ENCODE peak calls at places on chromosomes 2 and 18, in ten cellular contexts. One of them, this sample, is unnamed.

GRCh38 chr2:177753682-177754475 is 318.7 kb downstream of the PDE11A start:
- DNase-seq in stimulated activated CD8-positive, alpha-beta memory T cell treated with anti-CD3 and anti-CD28 coated beads, Interleukin-4, amount 100 ng/mL, for 48 hours: no peak
- DNase-seq in GM12892: no peak
- DNase-seq in keratinocyte: peak; percentile 21
- DNase-seq in ACHN: peak; percentile 21
- DNase-seq in head of caudate nucleus: peak; percentile 35
- DNase-seq in T-helper 17 cell: no peak
- DNase-seq in stimulated activated CD4-positive, alpha-beta T cell treated with anti-CD3 and anti-CD28 coated beads, Interleukin-4, amount 100 ng/mL, for 48 hours: no peak
- DNase-seq in mesenchymal stem cell: peak; percentile 99
- DNase-seq in SK-MEL-5: peak; percentile 91
- DNase-seq in this sample: peak; percentile 20

GRCh38 chr18:80096032-80096565 is 13.0 kb upstream of the ADNP2 start:
- DNase-seq in SK-MEL-5: no peak
- DNase-seq in stimulated activated CD4-positive, alpha-beta T cell treated with anti-CD3 and anti-CD28 coated beads, Interleukin-4, amount 100 ng/mL, for 48 hours: no peak
- DNase-seq in keratinocyte: no peak
- DNase-seq in GM12892: no peak
- DNase-seq in T-helper 17 cell: no peak
- DNase-seq in ACHN: no peak
- DNase-seq in mesenchymal stem cell: no peak
- DNase-seq in stimulated activated CD8-positive, alpha-beta memory T cell treated with anti-CD3 and anti-CD28 coated beads, Interleukin-4, amount 100 ng/mL, for 48 hours: no peak
- DNase-seq in head of caudate nucleus: no peak
- DNase-seq in this sample: no peak

GRCh38 chr2:31812051-31812798 is 198.6 kb downstream of the MEMO1 start:
- DNase-seq in stimulated activated CD4-positive, alpha-beta T cell treated with anti-CD3 and anti-CD28 coated beads, Interleukin-4, amount 100 ng/mL, for 48 hours: no peak
- DNase-seq in head of caudate nucleus: no peak
- DNase-seq in ACHN: no peak
- DNase-seq in mesenchymal stem cell: peak; percentile 44
- DNase-seq in GM12892: peak; percentile 29
- DNase-seq in SK-MEL-5: no peak
- DNase-seq in T-helper 17 cell: no peak
- DNase-seq in keratinocyte: no peak
- DNase-seq in stimulated activated CD8-positive, alpha-beta memory T cell treated with anti-CD3 and anti-CD28 coated beads, Interleukin-4, amount 100 ng/mL, for 48 hours: no peak
- DNase-seq in this sample: no peak

GRCh38 chr2:238777369-238778067 is 70.4 kb upstream of the TWIST2 start:
- DNase-seq in keratinocyte: no peak
- DNase-seq in stimulated activated CD8-positive, alpha-beta memory T cell treated with anti-CD3 and anti-CD28 coated beads, Interleukin-4, amount 100 ng/mL, for 48 hours: no peak
- DNase-seq in stimulated activated CD4-positive, alpha-beta T cell treated with anti-CD3 and anti-CD28 coated beads, Interleukin-4, amount 100 ng/mL, for 48 hours: no peak
- DNase-seq in head of caudate nucleus: no peak
- DNase-seq in GM12892: no peak
- DNase-seq in mesenchymal stem cell: no peak
- DNase-seq in ACHN: no peak
- DNase-seq in SK-MEL-5: no peak
- DNase-seq in T-helper 17 cell: no peak
- DNase-seq in this sample: no peak

GRCh38 chr2:71612581-71613520 is 159.5 kb downstream of the DYSF start:
- DNase-seq in stimulated activated CD8-positive, alpha-beta memory T cell treated with anti-CD3 and anti-CD28 coated beads, Interleukin-4, amount 100 ng/mL, for 48 hours: no peak
- DNase-seq in GM12892: no peak
- DNase-seq in keratinocyte: no peak
- DNase-seq in SK-MEL-5: no peak
- DNase-seq in T-helper 17 cell: peak; percentile 3
- DNase-seq in mesenchymal stem cell: no peak
- DNase-seq in stimulated activated CD4-positive, alpha-beta T cell treated with anti-CD3 and anti-CD28 coated beads, Interleukin-4, amount 100 ng/mL, for 48 hours: no peak
- DNase-seq in ACHN: no peak
- DNase-seq in head of caudate nucleus: no peak
- DNase-seq in this sample: no peak

GRCh38 chr2:9364791-9365497 is 58.4 kb downstream of the ITGB1BP1 start:
- DNase-seq in ACHN: no peak
- DNase-seq in head of caudate nucleus: no peak
- DNase-seq in T-helper 17 cell: no peak
- DNase-seq in keratinocyte: no peak
- DNase-seq in SK-MEL-5: no peak
- DNase-seq in GM12892: no peak
- DNase-seq in mesenchymal stem cell: peak; percentile 84
- DNase-seq in stimulated activated CD8-positive, alpha-beta memory T cell treated with anti-CD3 and anti-CD28 coated beads, Interleukin-4, amount 100 ng/mL, for 48 hours: no peak
- DNase-seq in stimulated activated CD4-positive, alpha-beta T cell treated with anti-CD3 and anti-CD28 coated beads, Interleukin-4, amount 100 ng/mL, for 48 hours: no peak
- DNase-seq in this sample: no peak

GRCh38 chr2:67255933-67256615 is 141.1 kb upstream of the ETAA1 start:
- DNase-seq in stimulated activated CD8-positive, alpha-beta memory T cell treated with anti-CD3 and anti-CD28 coated beads, Interleukin-4, amount 100 ng/mL, for 48 hours: no peak
- DNase-seq in T-helper 17 cell: no peak
- DNase-seq in ACHN: no peak
- DNase-seq in mesenchymal stem cell: peak; percentile 89
- DNase-seq in GM12892: no peak
- DNase-seq in stimulated activated CD4-positive, alpha-beta T cell treated with anti-CD3 and anti-CD28 coated beads, Interleukin-4, amount 100 ng/mL, for 48 hours: no peak
- DNase-seq in SK-MEL-5: no peak
- DNase-seq in head of caudate nucleus: no peak
- DNase-seq in keratinocyte: no peak
- DNase-seq in this sample: peak; percentile 76

GRCh38 chr2:68809324-68810240 is 61.6 kb downstream of the BMP10 start:
- DNase-seq in mesenchymal stem cell: no peak
- DNase-seq in GM12892: no peak
- DNase-seq in T-helper 17 cell: no peak
- DNase-seq in SK-MEL-5: no peak
- DNase-seq in keratinocyte: peak; percentile 81
- DNase-seq in ACHN: no peak
- DNase-seq in stimulated activated CD4-positive, alpha-beta T cell treated with anti-CD3 and anti-CD28 coated beads, Interleukin-4, amount 100 ng/mL, for 48 hours: no peak
- DNase-seq in stimulated activated CD8-positive, alpha-beta memory T cell treated with anti-CD3 and anti-CD28 coated beads, Interleukin-4, amount 100 ng/mL, for 48 hours: no peak
- DNase-seq in head of caudate nucleus: no peak
- DNase-seq in this sample: peak; percentile 62

GRCh38 chr2:180716186-180717180 is 263.9 kb upstream of the UBE2E3 start:
- DNase-seq in SK-MEL-5: no peak
- DNase-seq in stimulated activated CD4-positive, alpha-beta T cell treated with anti-CD3 and anti-CD28 coated beads, Interleukin-4, amount 100 ng/mL, for 48 hours: no peak
- DNase-seq in stimulated activated CD8-positive, alpha-beta memory T cell treated with anti-CD3 and anti-CD28 coated beads, Interleukin-4, amount 100 ng/mL, for 48 hours: no peak
- DNase-seq in T-helper 17 cell: no peak
- DNase-seq in GM12892: no peak
- DNase-seq in mesenchymal stem cell: no peak
- DNase-seq in head of caudate nucleus: no peak
- DNase-seq in ACHN: no peak
- DNase-seq in keratinocyte: no peak
- DNase-seq in this sample: no peak

GRCh38 chr2:85723707-85724360 is 29.7 kb downstream of the GNLY start:
- DNase-seq in mesenchymal stem cell: no peak
- DNase-seq in T-helper 17 cell: no peak
- DNase-seq in ACHN: no peak
- DNase-seq in stimulated activated CD4-positive, alpha-beta T cell treated with anti-CD3 and anti-CD28 coated beads, Interleukin-4, amount 100 ng/mL, for 48 hours: no peak
- DNase-seq in head of caudate nucleus: no peak
- DNase-seq in stimulated activated CD8-positive, alpha-beta memory T cell treated with anti-CD3 and anti-CD28 coated beads, Interleukin-4, amount 100 ng/mL, for 48 hours: no peak
- DNase-seq in keratinocyte: no peak
- DNase-seq in SK-MEL-5: no peak
- DNase-seq in GM12892: no peak
- DNase-seq in this sample: no peak

GRCh38 chr2:74146929-74147728 is 583 bp downstream of the BOLA3 start:
- DNase-seq in T-helper 17 cell: no peak
- DNase-seq in stimulated activated CD8-positive, alpha-beta memory T cell treated with anti-CD3 and anti-CD28 coated beads, Interleukin-4, amount 100 ng/mL, for 48 hours: peak; percentile 67
- DNase-seq in GM12892: peak; percentile 45
- DNase-seq in stimulated activated CD4-positive, alpha-beta T cell treated with anti-CD3 and anti-CD28 coated beads, Interleukin-4, amount 100 ng/mL, for 48 hours: peak; percentile 40
- DNase-seq in head of caudate nucleus: no peak
- DNase-seq in ACHN: peak; percentile 52
- DNase-seq in keratinocyte: no peak
- DNase-seq in SK-MEL-5: peak; percentile 40
- DNase-seq in mesenchymal stem cell: peak; percentile 49
- DNase-seq in this sample: no peak

GRCh38 chr18:44341759-44342158 is 338.9 kb upstream of the SETBP1 start:
- DNase-seq in head of caudate nucleus: no peak
- DNase-seq in stimulated activated CD4-positive, alpha-beta T cell treated with anti-CD3 and anti-CD28 coated beads, Interleukin-4, amount 100 ng/mL, for 48 hours: no peak
- DNase-seq in keratinocyte: peak; percentile 90
- DNase-seq in stimulated activated CD8-positive, alpha-beta memory T cell treated with anti-CD3 and anti-CD28 coated beads, Interleukin-4, amount 100 ng/mL, for 48 hours: no peak
- DNase-seq in mesenchymal stem cell: no peak
- DNase-seq in GM12892: no peak
- DNase-seq in ACHN: no peak
- DNase-seq in T-helper 17 cell: no peak
- DNase-seq in SK-MEL-5: no peak
- DNase-seq in this sample: peak; percentile 84

GRCh38 chr18:12837747-12838146 is 46.3 kb downstream of the PTPN2 start:
- DNase-seq in mesenchymal stem cell: peak; percentile 56
- DNase-seq in head of caudate nucleus: no peak
- DNase-seq in ACHN: peak; percentile 14
- DNase-seq in stimulated activated CD4-positive, alpha-beta T cell treated with anti-CD3 and anti-CD28 coated beads, Interleukin-4, amount 100 ng/mL, for 48 hours: no peak
- DNase-seq in stimulated activated CD8-positive, alpha-beta memory T cell treated with anti-CD3 and anti-CD28 coated beads, Interleukin-4, amount 100 ng/mL, for 48 hours: no peak
- DNase-seq in SK-MEL-5: no peak
- DNase-seq in GM12892: no peak
- DNase-seq in keratinocyte: no peak
- DNase-seq in T-helper 17 cell: no peak
- DNase-seq in this sample: no peak

GRCh38 chr18:54223568-54224241 is 764 bp downstream of the MBD2 start:
- DNase-seq in ACHN: peak; percentile 84
- DNase-seq in T-helper 17 cell: peak; percentile 24
- DNase-seq in SK-MEL-5: peak; percentile 52
- DNase-seq in keratinocyte: peak; percentile 53
- DNase-seq in stimulated activated CD4-positive, alpha-beta T cell treated with anti-CD3 and anti-CD28 coated beads, Interleukin-4, amount 100 ng/mL, for 48 hours: peak; percentile 55
- DNase-seq in stimulated activated CD8-positive, alpha-beta memory T cell treated with anti-CD3 and anti-CD28 coated beads, Interleukin-4, amount 100 ng/mL, for 48 hours: peak; percentile 63
- DNase-seq in head of caudate nucleus: peak; percentile 28
- DNase-seq in mesenchymal stem cell: peak; percentile 85
- DNase-seq in GM12892: peak; percentile 25
- DNase-seq in this sample: peak; percentile 92

GRCh38 chr2:3268705-3269029 is 109.0 kb downstream of the EIPR1 start:
- DNase-seq in stimulated activated CD4-positive, alpha-beta T cell treated with anti-CD3 and anti-CD28 coated beads, Interleukin-4, amount 100 ng/mL, for 48 hours: no peak
- DNase-seq in mesenchymal stem cell: no peak
- DNase-seq in T-helper 17 cell: no peak
- DNase-seq in GM12892: no peak
- DNase-seq in SK-MEL-5: no peak
- DNase-seq in ACHN: no peak
- DNase-seq in keratinocyte: no peak
- DNase-seq in head of caudate nucleus: no peak
- DNase-seq in stimulated activated CD8-positive, alpha-beta memory T cell treated with anti-CD3 and anti-CD28 coated beads, Interleukin-4, amount 100 ng/mL, for 48 hours: no peak
- DNase-seq in this sample: no peak

GRCh38 chr2:224058048-224058775 is 19.1 kb upstream of the SERPINE2 start:
- DNase-seq in T-helper 17 cell: no peak
- DNase-seq in stimulated activated CD8-positive, alpha-beta memory T cell treated with anti-CD3 and anti-CD28 coated beads, Interleukin-4, amount 100 ng/mL, for 48 hours: no peak
- DNase-seq in keratinocyte: no peak
- DNase-seq in ACHN: no peak
- DNase-seq in mesenchymal stem cell: no peak
- DNase-seq in head of caudate nucleus: peak; percentile 29
- DNase-seq in stimulated activated CD4-positive, alpha-beta T cell treated with anti-CD3 and anti-CD28 coated beads, Interleukin-4, amount 100 ng/mL, for 48 hours: no peak
- DNase-seq in GM12892: no peak
- DNase-seq in SK-MEL-5: peak; percentile 14
- DNase-seq in this sample: no peak

GRCh38 chr2:83370419-83370762 is 1088.7 kb downstream of the SUCLG1 start:
- DNase-seq in mesenchymal stem cell: no peak
- DNase-seq in SK-MEL-5: no peak
- DNase-seq in GM12892: no peak
- DNase-seq in keratinocyte: no peak
- DNase-seq in ACHN: no peak
- DNase-seq in T-helper 17 cell: no peak
- DNase-seq in stimulated activated CD8-positive, alpha-beta memory T cell treated with anti-CD3 and anti-CD28 coated beads, Interleukin-4, amount 100 ng/mL, for 48 hours: no peak
- DNase-seq in stimulated activated CD4-positive, alpha-beta T cell treated with anti-CD3 and anti-CD28 coated beads, Interleukin-4, amount 100 ng/mL, for 48 hours: no peak
- DNase-seq in head of caudate nucleus: no peak
- DNase-seq in this sample: no peak

GRCh38 chr2:237874585-237875161 is 15.2 kb downstream of the RAMP1 start:
- DNase-seq in GM12892: no peak
- DNase-seq in mesenchymal stem cell: peak; percentile 69
- DNase-seq in SK-MEL-5: no peak
- DNase-seq in stimulated activated CD4-positive, alpha-beta T cell treated with anti-CD3 and anti-CD28 coated beads, Interleukin-4, amount 100 ng/mL, for 48 hours: no peak
- DNase-seq in keratinocyte: no peak
- DNase-seq in ACHN: peak; percentile 67
- DNase-seq in T-helper 17 cell: no peak
- DNase-seq in stimulated activated CD8-positive, alpha-beta memory T cell treated with anti-CD3 and anti-CD28 coated beads, Interleukin-4, amount 100 ng/mL, for 48 hours: no peak
- DNase-seq in head of caudate nucleus: no peak
- DNase-seq in this sample: peak; percentile 55

GRCh38 chr2:217742837-217743236 is 260.0 kb downstream of the TNS1 start:
- DNase-seq in T-helper 17 cell: no peak
- DNase-seq in keratinocyte: no peak
- DNase-seq in SK-MEL-5: no peak
- DNase-seq in GM12892: no peak
- DNase-seq in stimulated activated CD8-positive, alpha-beta memory T cell treated with anti-CD3 and anti-CD28 coated beads, Interleukin-4, amount 100 ng/mL, for 48 hours: no peak
- DNase-seq in head of caudate nucleus: no peak
- DNase-seq in mesenchymal stem cell: no peak
- DNase-seq in stimulated activated CD4-positive, alpha-beta T cell treated with anti-CD3 and anti-CD28 coated beads, Interleukin-4, amount 100 ng/mL, for 48 hours: no peak
- DNase-seq in ACHN: no peak
- DNase-seq in this sample: no peak

GRCh38 chr18:68436485-68436884 is 278.4 kb downstream of the TMX3 start:
- DNase-seq in GM12892: no peak
- DNase-seq in T-helper 17 cell: no peak
- DNase-seq in stimulated activated CD8-positive, alpha-beta memory T cell treated with anti-CD3 and anti-CD28 coated beads, Interleukin-4, amount 100 ng/mL, for 48 hours: no peak
- DNase-seq in SK-MEL-5: no peak
- DNase-seq in ACHN: no peak
- DNase-seq in mesenchymal stem cell: peak; percentile 70
- DNase-seq in stimulated activated CD4-positive, alpha-beta T cell treated with anti-CD3 and anti-CD28 coated beads, Interleukin-4, amount 100 ng/mL, for 48 hours: no peak
- DNase-seq in head of caudate nucleus: no peak
- DNase-seq in keratinocyte: no peak
- DNase-seq in this sample: no peak

GRCh38 chr2:76688732-76689131 is 833.4 kb downstream of the LRRTM4 start:
- DNase-seq in head of caudate nucleus: no peak
- DNase-seq in GM12892: no peak
- DNase-seq in keratinocyte: no peak
- DNase-seq in T-helper 17 cell: no peak
- DNase-seq in SK-MEL-5: no peak
- DNase-seq in mesenchymal stem cell: no peak
- DNase-seq in ACHN: no peak
- DNase-seq in stimulated activated CD8-positive, alpha-beta memory T cell treated with anti-CD3 and anti-CD28 coated beads, Interleukin-4, amount 100 ng/mL, for 48 hours: no peak
- DNase-seq in stimulated activated CD4-positive, alpha-beta T cell treated with anti-CD3 and anti-CD28 coated beads, Interleukin-4, amount 100 ng/mL, for 48 hours: no peak
- DNase-seq in this sample: no peak

GRCh38 chr18:61333271-61333745 is at the start of gene CDH20:
- DNase-seq in GM12892: no peak
- DNase-seq in stimulated activated CD8-positive, alpha-beta memory T cell treated with anti-CD3 and anti-CD28 coated beads, Interleukin-4, amount 100 ng/mL, for 48 hours: no peak
- DNase-seq in head of caudate nucleus: peak; percentile 73
- DNase-seq in keratinocyte: no peak
- DNase-seq in ACHN: no peak
- DNase-seq in stimulated activated CD4-positive, alpha-beta T cell treated with anti-CD3 and anti-CD28 coated beads, Interleukin-4, amount 100 ng/mL, for 48 hours: no peak
- DNase-seq in T-helper 17 cell: no peak
- DNase-seq in mesenchymal stem cell: no peak
- DNase-seq in SK-MEL-5: no peak
- DNase-seq in this sample: no peak

GRCh38 chr2:241269707-241270520 is 45.6 kb downstream of the HDLBP start:
- DNase-seq in SK-MEL-5: no peak
- DNase-seq in keratinocyte: no peak
- DNase-seq in GM12892: no peak
- DNase-seq in stimulated activated CD4-positive, alpha-beta T cell treated with anti-CD3 and anti-CD28 coated beads, Interleukin-4, amount 100 ng/mL, for 48 hours: no peak
- DNase-seq in ACHN: no peak
- DNase-seq in mesenchymal stem cell: no peak
- DNase-seq in stimulated activated CD8-positive, alpha-beta memory T cell treated with anti-CD3 and anti-CD28 coated beads, Interleukin-4, amount 100 ng/mL, for 48 hours: no peak
- DNase-seq in head of caudate nucleus: no peak
- DNase-seq in T-helper 17 cell: no peak
- DNase-seq in this sample: no peak

GRCh38 chr2:178891265-178891958 is 84.2 kb upstream of the TTN start:
- DNase-seq in T-helper 17 cell: peak; percentile 16
- DNase-seq in mesenchymal stem cell: peak; percentile 70
- DNase-seq in stimulated activated CD4-positive, alpha-beta T cell treated with anti-CD3 and anti-CD28 coated beads, Interleukin-4, amount 100 ng/mL, for 48 hours: peak; percentile 55
- DNase-seq in stimulated activated CD8-positive, alpha-beta memory T cell treated with anti-CD3 and anti-CD28 coated beads, Interleukin-4, amount 100 ng/mL, for 48 hours: peak; percentile 77
- DNase-seq in GM12892: no peak
- DNase-seq in ACHN: peak; percentile 74
- DNase-seq in SK-MEL-5: peak; percentile 71
- DNase-seq in head of caudate nucleus: peak; percentile 65
- DNase-seq in keratinocyte: peak; percentile 36
- DNase-seq in this sample: no peak

GRCh38 chr2:234880551-234881211 is 71.1 kb upstream of the SH3BP4 start:
- DNase-seq in stimulated activated CD8-positive, alpha-beta memory T cell treated with anti-CD3 and anti-CD28 coated beads, Interleukin-4, amount 100 ng/mL, for 48 hours: peak; percentile 30
- DNase-seq in keratinocyte: peak; percentile 80
- DNase-seq in SK-MEL-5: no peak
- DNase-seq in mesenchymal stem cell: peak; percentile 82
- DNase-seq in T-helper 17 cell: no peak
- DNase-seq in head of caudate nucleus: no peak
- DNase-seq in stimulated activated CD4-positive, alpha-beta T cell treated with anti-CD3 and anti-CD28 coated beads, Interleukin-4, amount 100 ng/mL, for 48 hours: no peak
- DNase-seq in GM12892: no peak
- DNase-seq in ACHN: peak; percentile 88
- DNase-seq in this sample: peak; percentile 83

This sample was measured in epithelial cell of prostate.